ENCODE peak calls at places on chromosomes 16 and 17, in eight cellular contexts. M, D, K, L, C, A, O and G are unnamed samples.

GRCh38 chr17:37100231-37100630 is 151.5 kb downstream of the AATF start:
- DNase-seq in M (no peak), D (peak), K (no peak), L (no peak), C (no peak), A (no peak), O (no peak), G (no peak)

GRCh38 chr17:73598131-73598680 is 46.0 kb downstream of the SDK2 start:
- DNase-seq in M (no peak), D (no peak), K (no peak), L (no peak), C (no peak), A (no peak), O (no peak), G (no peak)

GRCh38 chr17:80029235-80029974 is 6.3 kb downstream of the TBC1D16 start:
- DNase-seq in M (peak), D (peak), K (peak), L (peak), C (peak), A (peak), O (peak), G (peak)

GRCh38 chr17:72861811-72862210 is 230.7 kb downstream of the SLC39A11 start:
- DNase-seq in M (no peak), D (no peak), K (no peak), L (no peak), C (no peak), A (no peak), O (no peak), G (no peak)

GRCh38 chr17:11618861-11619566 is 20.7 kb downstream of the DNAH9 start:
- DNase-seq in M (no peak), D (no peak), K (peak), L (no peak), C (peak), A (no peak), O (no peak), G (no peak)

GRCh38 chr16:78816499-78817441 is 717.3 kb downstream of the WWOX start:
- DNase-seq in M (no peak), D (no peak), K (peak), L (no peak), C (no peak), A (no peak), O (no peak), G (peak)

GRCh38 chr17:34614698-34615097 is 35.3 kb downstream of the TMEM132E start:
- DNase-seq in M (no peak), D (no peak), K (no peak), L (no peak), C (no peak), A (no peak), O (no peak), G (no peak)

GRCh38 chr16:82835487-82836160 is 208.9 kb downstream of the CDH13 start:
- DNase-seq in M (no peak), D (peak), K (peak), L (peak), C (no peak), A (no peak), O (no peak), G (no peak)

GRCh38 chr17:79706931-79707382 is 23.8 kb upstream of the ENPP7 start:
- DNase-seq in M (no peak), D (no peak), K (no peak), L (no peak), C (no peak), A (no peak), O (no peak), G (peak)

GRCh38 chr16:4330277-4330882 is 14.5 kb downstream of the GLIS2 start:
- DNase-seq in M (no peak), D (peak), K (peak), L (peak), C (peak), A (no peak), O (peak), G (peak)

GRCh38 chr17:41707803-41708669 is 4.1 kb upstream of the GAST start:
- DNase-seq in M (no peak), D (no peak), K (no peak), L (no peak), C (no peak), A (no peak), O (no peak), G (no peak)

GRCh38 chr16:27248036-27248435 is 20.5 kb downstream of the NSMCE1 start:
- DNase-seq in M (no peak), D (no peak), K (peak), L (no peak), C (no peak), A (no peak), O (no peak), G (peak)

GRCh38 chr17:41917957-41918391 is 777 bp downstream of the ACLY start:
- DNase-seq in M (no peak), D (no peak), K (peak), L (peak), C (peak), A (no peak), O (peak), G (peak)

GRCh38 chr17:78621720-78622490 is 44.7 kb upstream of the DNAH17 start:
- DNase-seq in M (no peak), D (no peak), K (no peak), L (no peak), C (no peak), A (no peak), O (no peak), G (no peak)

GRCh38 chr16:50688867-50689266 is 4.5 kb upstream of the NOD2 start:
- DNase-seq in M (no peak), D (no peak), K (no peak), L (no peak), C (no peak), A (no peak), O (no peak), G (no peak)

GRCh38 chr17:72710834-72711233 is 381.7 kb downstream of the SLC39A11 start:
- DNase-seq in M (no peak), D (no peak), K (peak), L (no peak), C (no peak), A (no peak), O (no peak), G (peak)

GRCh38 chr17:17416007-17416399 is 60.8 kb upstream of the MED9 start:
- DNase-seq in M (no peak), D (peak), K (peak), L (peak), C (no peak), A (no peak), O (no peak), G (peak)

GRCh38 chr17:27452828-27453227 is 3.4 kb upstream of the KSR1 start:
- DNase-seq in M (no peak), D (no peak), K (no peak), L (no peak), C (no peak), A (no peak), O (no peak), G (no peak)

GRCh38 chr16:56246051-56246817 is 54.9 kb downstream of the GNAO1 start:
- DNase-seq in M (peak), D (no peak), K (no peak), L (peak), C (no peak), A (no peak), O (no peak), G (no peak)

GRCh38 chr16:66746682-66747081 is 4.7 kb downstream of the DYNC1LI2 start:
- DNase-seq in M (peak), D (peak), K (peak), L (no peak), C (no peak), A (no peak), O (no peak), G (no peak)

GRCh38 chr16:71201556-71201955 is 29.0 kb downstream of the HYDIN start:
- DNase-seq in M (no peak), D (no peak), K (no peak), L (no peak), C (no peak), A (no peak), O (no peak), G (no peak)

GRCh38 chr17:51947160-51947559 is 211.4 kb downstream of the CA10 start:
- DNase-seq in M (no peak), D (no peak), K (no peak), L (no peak), C (no peak), A (no peak), O (no peak), G (no peak)

GRCh38 chr17:27355419-27355818 is 61.5 kb downstream of the WSB1 start:
- DNase-seq in M (no peak), D (no peak), K (no peak), L (no peak), C (no peak), A (no peak), O (no peak), G (no peak)

GRCh38 chr16:52257534-52257933 is 289.4 kb downstream of the TOX3 start:
- DNase-seq in M (no peak), D (no peak), K (no peak), L (no peak), C (no peak), A (no peak), O (no peak), G (no peak)

GRCh38 chr16:1688807-1689560 is 10.9 kb downstream of the JPT2 start:
- DNase-seq in M (no peak), D (peak), K (peak), L (no peak), C (peak), A (peak), O (peak), G (peak)

GRCh38 chr16:20867585-20867984 is 32.6 kb downstream of the DCUN1D3 start:
- DNase-seq in M (no peak), D (no peak), K (peak), L (peak), C (no peak), A (no peak), O (no peak), G (peak)

GRCh38 chr16:66656547-66656946 is 40.0 kb downstream of the CMTM4 start:
- DNase-seq in M (no peak), D (no peak), K (peak), L (peak), C (no peak), A (no peak), O (no peak), G (no peak)

GRCh38 chr16:21645261-21645721 is 7.1 kb downstream of the IGSF6 start:
- DNase-seq in M (no peak), D (peak), K (peak), L (peak), C (no peak), A (peak), O (no peak), G (peak)

GRCh38 chr17:28641579-28641978 is 3.4 kb downstream of the BLTP2 start:
- DNase-seq in M (no peak), D (no peak), K (no peak), L (no peak), C (no peak), A (no peak), O (no peak), G (no peak)

GRCh38 chr17:82064433-82065192 is 991 bp downstream of the DUS1L start:
- DNase-seq in M (no peak), D (no peak), K (no peak), L (no peak), C (peak), A (no peak), O (no peak), G (no peak)

GRCh38 chr16:77191259-77191969 is 424 bp downstream of the MON1B start:
- DNase-seq in M (no peak), D (peak), K (peak), L (no peak), C (no peak), A (no peak), O (peak), G (peak)

GRCh38 chr17:27858621-27859305 is 34.4 kb downstream of the LYRM9 start:
- DNase-seq in M (no peak), D (no peak), K (no peak), L (no peak), C (no peak), A (no peak), O (no peak), G (no peak)

GRCh38 chr17:6524520-6524919 is 31.8 kb downstream of the PITPNM3 start:
- DNase-seq in M (no peak), D (no peak), K (peak), L (peak), C (no peak), A (no peak), O (no peak), G (no peak)

GRCh38 chr16:22425036-22425801 is 50.8 kb upstream of the CDR2 start:
- DNase-seq in M (no peak), D (no peak), K (peak), L (no peak), C (peak), A (no peak), O (no peak), G (peak)

GRCh38 chr17:57597531-57598453 is 147.3 kb downstream of the CCDC182 start:
- DNase-seq in M (peak), D (peak), K (peak), L (peak), C (peak), A (peak), O (peak), G (peak)
- TF ChIP-seq CTCF in M (peak), D (peak), K (peak), L (peak), C (peak), A (peak), O (peak), G (peak)

GRCh38 chr16:89307421-89307805 is 89.9 kb downstream of the ZNF778 start:
- DNase-seq in M (no peak), D (no peak), K (no peak), L (no peak), C (peak), A (no peak), O (no peak), G (no peak)

GRCh38 chr16:89312598-89313299 is 95.2 kb downstream of the ZNF778 start:
- DNase-seq in M (no peak), D (no peak), K (no peak), L (no peak), C (no peak), A (no peak), O (no peak), G (no peak)

GRCh38 chr16:89308391-89309333 is 91.2 kb downstream of the ZNF778 start:
- DNase-seq in M (no peak), D (no peak), K (no peak), L (no peak), C (peak), A (no peak), O (no peak), G (no peak)

GRCh38 chr16:89312194-89312593 is 94.7 kb downstream of the ZNF778 start:
- DNase-seq in M (no peak), D (no peak), K (no peak), L (no peak), C (no peak), A (no peak), O (no peak), G (no peak)

GRCh38 chr16:89309438-89310122 is 92.1 kb downstream of the ZNF778 start:
- DNase-seq in M (no peak), D (no peak), K (no peak), L (no peak), C (no peak), A (no peak), O (no peak), G (no peak)
- H3K4me3 ChIP-seq in M (no peak), D (no peak), K (no peak), L (no peak), C (no peak), A (no peak), O (no peak), G (no peak)

DNA sequence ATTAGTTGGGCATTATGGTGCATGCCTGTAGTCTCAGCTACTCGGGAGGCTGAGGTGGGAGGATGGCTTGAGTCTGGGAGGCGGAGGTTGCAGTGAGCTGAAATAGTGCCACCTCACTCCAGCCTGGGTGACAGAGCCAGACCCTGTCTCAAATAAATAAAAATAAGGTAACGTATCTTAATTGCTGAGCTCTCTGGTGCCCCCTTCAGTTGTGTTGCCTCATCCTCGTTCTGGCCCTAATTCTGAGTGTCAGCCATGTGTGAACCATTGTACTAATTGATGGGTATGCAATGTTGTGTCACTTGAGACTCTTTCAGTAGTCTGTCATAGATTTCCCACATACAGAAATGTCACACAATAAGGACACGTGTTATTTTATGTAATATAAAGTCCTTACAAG is 363.1 kb upstream of the RBFOX1 start:
- DNase-seq in M (no peak), D (no peak), K (no peak), L (no peak), C (no peak), A (no peak), O (no peak), G (no peak)
- TF ChIP-seq CTCF in M (no peak), D (no peak), K (no peak), L (no peak), C (no peak), A (no peak), O (no peak), G (no peak)

GRCh38 chr17:9020096-9020823 is 1.1 kb upstream of the NTN1 start:
- DNase-seq in M (no peak), D (no peak), K (no peak), L (no peak), C (no peak), A (no peak), O (no peak), G (no peak)

GRCh38 chr17:9021985-9022552 is 759 bp downstream of the NTN1 start:
- DNase-seq in M (no peak), D (peak), K (peak), L (peak), C (peak), A (no peak), O (peak), G (peak)

GRCh38 chr17:9021158-9021984 is at the start of gene NTN1:
- DNase-seq in M (no peak), D (peak), K (peak), L (peak), C (peak), A (no peak), O (peak), G (peak)

GRCh38 chr17:9022553-9023388 is 1.5 kb downstream of the NTN1 start:
- DNase-seq in M (no peak), D (peak), K (peak), L (no peak), C (no peak), A (no peak), O (no peak), G (peak)

DNA sequence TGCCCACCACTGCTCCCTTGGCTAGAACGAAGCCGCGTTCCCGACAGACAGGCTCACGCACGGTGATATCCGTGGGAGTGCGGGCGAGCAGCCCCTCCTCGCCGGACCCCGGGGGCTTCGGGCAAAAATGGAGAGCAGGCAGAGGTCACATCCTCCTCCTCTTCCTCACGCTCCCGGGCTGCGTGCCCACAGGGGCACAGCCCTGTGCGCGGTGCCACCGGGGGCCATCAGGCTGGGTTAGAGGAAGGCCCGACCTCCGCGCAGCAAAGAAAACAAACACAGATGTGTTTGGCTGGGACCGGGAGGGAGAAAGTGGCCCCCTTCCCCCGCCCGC is 519 bp upstream of the NTN1 start:
- DNase-seq in M (no peak), D (no peak), K (no peak), L (no peak), C (no peak), A (no peak), O (no peak), G (no peak)
- H3K4me3 ChIP-seq in M (peak), D (peak), K (peak), L (peak), C (peak), A (peak), O (peak), G (peak)